ENCODE peak calls at places on chromosome 22, in ten cellular contexts. P is lung; G is PC-9; O is AG04449; K is CD4-positive, alpha-beta T cell; S is esophagus squamous epithelium; M is AG09309; A is colonic mucosa; V is HFFc6; H is NB4. X is an unnamed sample.

GRCh38 chr22:21587803-21588611 is 20.5 kb downstream of the UBE2L3 start:
- DNase-seq in P (no peak), G (no peak), O (no peak), K (no peak), S (no peak), M (no peak), A (no peak), V (peak), H (no peak), X (no peak)

GRCh38 chr22:17664414-17665045 is 26.0 kb downstream of the BCL2L13 start:
- DNase-seq in P (no peak), G (no peak), O (no peak), K (no peak), S (no peak), M (no peak), A (no peak), V (no peak), H (no peak), X (no peak)

GRCh38 chr22:50438305-50439275 is 36.2 kb downstream of the SBF1 start:
- DNase-seq in P (no peak), G (no peak), O (no peak), K (no peak), S (no peak), M (no peak), A (no peak), V (no peak), H (no peak), X (no peak)

GRCh38 chr22:36999463-36999862 is 19.8 kb downstream of the TST start:
- DNase-seq in P (no peak), G (no peak), O (no peak), K (no peak), S (no peak), M (no peak), A (no peak), V (no peak), H (no peak), X (no peak)

GRCh38 chr22:28440517-28441366 is 238.9 kb downstream of the TTC28 start:
- DNase-seq in P (no peak), G (no peak), O (no peak), K (no peak), S (no peak), M (no peak), A (no peak), V (peak), H (no peak), X (no peak)

GRCh38 chr22:17576475-17576874 is 13.2 kb downstream of the SLC25A18 start:
- DNase-seq in P (no peak), G (peak), O (peak), K (no peak), S (no peak), M (peak), A (no peak), V (peak), H (no peak), X (no peak)

GRCh38 chr22:21042978-21043855 is 2.5 kb upstream of the LRRC74B start:
- DNase-seq in P (no peak), G (peak), O (no peak), K (no peak), S (no peak), M (no peak), A (peak), V (no peak), H (peak), X (no peak)

GRCh38 chr22:38233427-38233826 is 31.6 kb downstream of the MAFF start:
- DNase-seq in P (no peak), G (no peak), O (no peak), K (no peak), S (no peak), M (no peak), A (no peak), V (no peak), H (no peak), X (no peak)

GRCh38 chr22:17065433-17065832 is 19.4 kb upstream of the IL17RA start:
- DNase-seq in P (no peak), G (no peak), O (no peak), K (no peak), S (no peak), M (no peak), A (no peak), V (no peak), H (peak), X (no peak)

GRCh38 chr22:48485144-48486135 is 1342.2 kb downstream of the BRD1 start:
- DNase-seq in P (no peak), G (no peak), O (no peak), K (no peak), S (no peak), M (no peak), A (no peak), V (no peak), H (no peak), X (no peak)

GRCh38 chr22:50523806-50524663 is 1.4 kb downstream of the SCO2 start:
- DNase-seq in P (no peak), G (peak), O (no peak), K (no peak), S (no peak), M (no peak), A (peak), V (no peak), H (no peak), X (no peak)

GRCh38 chr22:36144886-36145541 is 15.5 kb downstream of the APOL3 start:
- DNase-seq in P (peak), G (peak), O (no peak), K (no peak), S (no peak), M (peak), A (peak), V (peak), H (peak), X (peak)

GRCh38 chr22:31124290-31124689 is 1.5 kb downstream of the INPP5J start:
- DNase-seq in P (no peak), G (no peak), O (no peak), K (no peak), S (no peak), M (no peak), A (no peak), V (no peak), H (no peak), X (no peak)

GRCh38 chr22:31126128-31126868 is 3.5 kb downstream of the INPP5J start:
- DNase-seq in P (no peak), G (no peak), O (no peak), K (no peak), S (no peak), M (no peak), A (no peak), V (no peak), H (no peak), X (no peak)

GRCh38 chr22:31123292-31123602 is 481 bp downstream of the INPP5J start:
- DNase-seq in P (no peak), G (no peak), O (no peak), K (no peak), S (no peak), M (no peak), A (no peak), V (no peak), H (no peak), X (no peak)

GRCh38 chr22:31125521-31126117 is 2.9 kb downstream of the INPP5J start:
- DNase-seq in P (no peak), G (no peak), O (no peak), K (no peak), S (no peak), M (no peak), A (no peak), V (no peak), H (no peak), X (no peak)

DNA sequence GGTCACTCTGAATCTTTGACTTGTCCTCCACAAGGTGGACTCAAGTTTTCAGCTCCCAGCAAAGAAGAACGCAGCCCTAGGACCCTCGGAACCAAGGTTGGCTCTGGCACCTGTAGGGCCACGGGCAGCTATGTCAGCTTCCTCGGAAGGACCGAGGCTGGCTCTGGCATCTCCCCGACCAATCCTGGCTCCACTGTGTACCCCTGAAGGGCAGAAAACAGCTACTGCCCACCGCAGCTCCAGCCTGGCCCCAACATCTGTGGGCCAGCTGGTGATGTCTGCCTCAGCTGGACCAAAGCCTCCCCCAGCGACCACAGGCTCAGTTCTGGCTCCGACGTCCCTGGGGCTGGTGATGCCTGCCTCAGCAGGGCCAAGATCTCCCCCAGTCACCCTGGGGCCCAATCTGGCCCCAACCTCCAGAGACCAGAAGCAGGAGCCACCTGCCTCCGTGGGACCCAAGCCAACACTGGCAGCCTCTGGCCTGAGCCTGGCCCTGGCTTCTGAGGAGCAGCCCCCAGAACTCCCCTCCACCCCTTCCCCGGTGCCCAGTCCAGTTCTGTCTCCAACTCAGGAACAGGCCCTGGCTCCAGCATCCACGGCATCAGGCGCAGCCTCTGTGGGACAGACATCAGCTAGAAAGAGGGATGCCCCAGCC is 2.2 kb downstream of the INPP5J start:
- DNase-seq in P (no peak), G (no peak), O (no peak), K (no peak), S (no peak), M (no peak), A (no peak), V (no peak), H (no peak), X (no peak)
- TF ChIP-seq CTCF in P (no peak), G (no peak), O (no peak), K (no peak), S (no peak), M (no peak), A (no peak), V (no peak), H (no peak), X (no peak)

DNA sequence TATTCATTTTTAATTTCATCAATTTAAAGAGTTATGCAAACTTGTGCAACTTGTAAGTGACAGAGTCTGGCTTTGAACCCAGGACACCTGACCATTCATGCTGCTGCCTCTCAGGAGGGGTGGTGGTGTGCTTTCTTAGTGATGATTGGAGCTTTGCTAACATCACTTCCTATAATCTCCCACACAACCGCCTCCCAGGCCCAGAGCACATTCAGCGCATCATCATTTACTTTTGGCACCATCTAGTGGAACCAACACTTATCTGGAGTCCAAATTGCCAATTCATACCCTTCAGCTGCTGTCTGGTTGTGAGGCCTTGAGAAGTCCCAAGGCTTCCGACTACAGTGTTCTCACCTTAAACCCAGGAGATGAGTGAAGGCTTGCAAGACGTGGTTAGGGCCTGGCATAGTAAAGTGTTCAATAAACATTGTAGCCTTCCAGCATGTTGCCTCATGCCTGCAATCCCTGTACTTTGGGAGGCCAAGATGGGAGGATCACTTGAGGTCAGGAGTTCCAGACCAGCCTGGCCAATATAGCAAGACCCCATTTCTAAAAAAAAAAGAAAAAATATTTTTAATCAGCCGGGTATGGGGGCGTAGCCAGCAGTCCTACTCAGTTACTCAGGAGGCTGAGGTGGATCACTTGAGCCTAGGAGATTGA is 1.1 kb upstream of the TTLL1 start:
- DNase-seq in P (peak), G (peak), O (peak), K (no peak), S (no peak), M (peak), A (peak), V (peak), H (peak), X (peak)
- TF ChIP-seq CTCF in P (no peak), G (peak), O (peak), K (peak), S (peak), M (peak), A (no peak), V (peak), H (peak), X (peak)

GRCh38 chr22:19843107-19843856 is 11.4 kb downstream of the GNB1L start:
- DNase-seq in P (no peak), G (no peak), O (no peak), K (no peak), S (no peak), M (no peak), A (peak), V (no peak), H (no peak), X (no peak)

GRCh38 chr22:19840059-19840458 is 14.6 kb downstream of the GNB1L start:
- DNase-seq in P (no peak), G (no peak), O (no peak), K (no peak), S (no peak), M (no peak), A (no peak), V (no peak), H (no peak), X (no peak)

GRCh38 chr22:19842386-19843106 is 12.1 kb downstream of the GNB1L start:
- DNase-seq in P (no peak), G (no peak), O (no peak), K (no peak), S (no peak), M (no peak), A (no peak), V (no peak), H (no peak), X (no peak)

GRCh38 chr22:19840955-19841640 is 13.6 kb downstream of the GNB1L start:
- DNase-seq in P (no peak), G (no peak), O (no peak), K (no peak), S (no peak), M (no peak), A (no peak), V (no peak), H (no peak), X (no peak)

GRCh38 chr22:19841641-19842385 is 12.9 kb downstream of the GNB1L start:
- DNase-seq in P (no peak), G (no peak), O (no peak), K (no peak), S (no peak), M (no peak), A (no peak), V (no peak), H (no peak), X (no peak)
- TF ChIP-seq CTCF in P (no peak), G (no peak), O (no peak), K (no peak), S (no peak), M (no peak), A (no peak), V (no peak), H (no peak), X (no peak)

DNA sequence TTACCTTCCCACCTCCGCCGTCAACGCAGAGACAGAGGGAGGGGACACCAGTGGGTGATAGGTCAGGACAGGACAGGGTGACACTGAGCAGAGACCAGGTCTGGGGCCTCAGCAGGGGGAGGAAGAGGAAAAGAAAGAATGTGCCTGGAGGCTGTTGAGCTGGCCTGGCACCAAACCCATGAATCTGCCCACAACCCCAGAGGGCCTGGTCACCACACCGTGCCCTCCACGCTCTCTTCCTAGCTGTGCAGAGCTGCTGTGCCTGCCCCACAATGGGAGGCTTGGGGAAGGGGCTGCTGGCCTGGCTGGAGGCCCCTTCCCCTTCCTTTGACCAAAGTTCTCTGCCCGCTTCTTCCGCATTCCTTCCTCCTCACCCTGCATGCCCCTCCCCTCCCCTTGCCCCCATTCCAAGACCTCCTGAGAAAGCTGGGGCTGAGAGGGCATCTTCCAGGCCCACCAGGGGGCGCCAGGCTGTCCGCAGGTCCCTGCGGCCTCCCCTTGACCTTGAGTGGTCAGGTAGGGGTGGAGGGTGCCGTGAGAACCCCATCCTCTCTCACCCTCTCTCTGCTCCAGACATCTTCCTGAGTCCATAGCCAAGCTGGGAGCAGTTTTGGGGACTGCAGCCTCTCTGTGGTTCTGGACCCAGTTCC is 11.0 kb upstream of the CACNA1I start:
- DNase-seq in P (no peak), G (peak), O (no peak), K (no peak), S (no peak), M (no peak), A (no peak), V (peak), H (peak), X (no peak)
- TF ChIP-seq CTCF in P (no peak), G (peak), O (peak), K (no peak), S (peak), M (peak), A (peak), V (peak), H (peak), X (peak)

GRCh38 chr22:46985507-46985882 is 223.0 kb downstream of the TBC1D22A start:
- DNase-seq in P (no peak), G (no peak), O (no peak), K (no peak), S (no peak), M (no peak), A (no peak), V (no peak), H (no peak), X (no peak)
- TF ChIP-seq CTCF in P (no peak), G (no peak), O (no peak), K (no peak), S (no peak), M (peak), A (no peak), V (peak), H (no peak), X (no peak)

X was measured in AG09319.